ENCODE peak calls at places on chromosome 17, in seven cellular contexts. K, S, Z, G, O, D and I are unnamed samples. For H3K27me3, the result is how much of the 10 kb centered on the place peaks cover.

GRCh38 chr17:6568186-6568758 is 11.9 kb upstream of the PITPNM3 start:
- DNase-seq in K (no peak), S (no peak), Z (no peak), G (no peak), O (no peak), D (no peak), I (no peak)

GRCh38 chr17:31573047-31573446 is 181.6 kb downstream of the RAB11FIP4 start:
- DNase-seq in K (no peak), S (no peak), Z (no peak), G (no peak), O (no peak), D (no peak), I (no peak)

GRCh38 chr17:29674270-29674669 is 51.6 kb upstream of the CORO6 start:
- DNase-seq in K (no peak), S (no peak), Z (no peak), G (no peak), O (no peak), D (no peak), I (no peak)

GRCh38 chr17:61380217-61380835 is 19.3 kb upstream of the TBX2 start:
- DNase-seq in K (peak), S (no peak), Z (no peak), G (no peak), O (no peak), D (no peak), I (no peak)

GRCh38 chr17:9052921-9053320 is 31.6 kb downstream of the NTN1 start:
- DNase-seq in K (no peak), S (no peak), Z (no peak), G (no peak), O (no peak), D (no peak), I (no peak)

GRCh38 chr17:55285340-55286301 is 20.9 kb downstream of the HLF start:
- DNase-seq in K (no peak), S (peak), Z (peak), G (peak), O (peak), D (no peak), I (no peak)

GRCh38 chr17:68437979-68438877 is 19.1 kb downstream of the WIPI1 start:
- DNase-seq in K (peak), S (peak), Z (no peak), G (no peak), O (peak), D (peak), I (peak)

GRCh38 chr17:75160211-75160610 is 5.9 kb upstream of the JPT1 start:
- DNase-seq in K (no peak), S (no peak), Z (no peak), G (no peak), O (no peak), D (no peak), I (no peak)

GRCh38 chr17:19301973-19302372 is 60.5 kb downstream of the B9D1 start:
- DNase-seq in K (peak), S (no peak), Z (no peak), G (no peak), O (no peak), D (no peak), I (no peak)

GRCh38 chr17:57085448-57086068 is 512 bp downstream of the AKAP1 start:
- DNase-seq in K (no peak), S (peak), Z (no peak), G (peak), O (peak), D (peak), I (peak)

GRCh38 chr17:68424861-68425260 is 32.4 kb downstream of the WIPI1 start:
- DNase-seq in K (no peak), S (no peak), Z (no peak), G (no peak), O (no peak), D (no peak), I (no peak)

GRCh38 chr17:8475227-8475626 is 39.5 kb downstream of the NDEL1 start:
- DNase-seq in K (no peak), S (no peak), Z (no peak), G (no peak), O (no peak), D (no peak), I (no peak)

GRCh38 chr17:70329751-70330150 is 160.4 kb downstream of the KCNJ2 start:
- DNase-seq in K (no peak), S (no peak), Z (no peak), G (no peak), O (no peak), D (no peak), I (no peak)

GRCh38 chr17:66702106-66702936 is 132.6 kb upstream of the CACNG5 start:
- DNase-seq in K (no peak), S (peak), Z (no peak), G (no peak), O (no peak), D (no peak), I (no peak)

GRCh38 chr17:65794572-65794971 is 233.1 kb upstream of the AXIN2 start:
- DNase-seq in K (no peak), S (peak), Z (peak), G (no peak), O (no peak), D (peak), I (no peak)

GRCh38 chr17:57747221-57748017 is 2.3 kb upstream of the CCDC182 start:
- DNase-seq in K (no peak), S (peak), Z (peak), G (no peak), O (peak), D (peak), I (peak)

GRCh38 chr17:71438631-71439146 is 682.1 kb upstream of the SOX9 start:
- DNase-seq in K (no peak), S (peak), Z (peak), G (no peak), O (peak), D (no peak), I (no peak)

GRCh38 chr17:76265624-76266243 is 586 bp downstream of the UBALD2 start:
- DNase-seq in K (peak), S (peak), Z (no peak), G (peak), O (peak), D (peak), I (peak)

GRCh38 chr17:38565853-38566665 is 39.7 kb downstream of the SRCIN1 start:
- DNase-seq in K (no peak), S (no peak), Z (no peak), G (no peak), O (no peak), D (no peak), I (no peak)

GRCh38 chr17:69030145-69030544 is 30.6 kb downstream of the ABCA9 start:
- DNase-seq in K (no peak), S (peak), Z (no peak), G (no peak), O (no peak), D (no peak), I (no peak)

GRCh38 chr17:76735586-76736348 is 1.4 kb downstream of the SRSF2 start:
- DNase-seq in K (no peak), S (no peak), Z (no peak), G (no peak), O (no peak), D (no peak), I (no peak)

GRCh38 chr17:32278815-32279214 is 13.2 kb downstream of the RHBDL3 start:
- DNase-seq in K (no peak), S (no peak), Z (no peak), G (no peak), O (no peak), D (no peak), I (no peak)

GRCh38 chr17:62627219-62627903 is at the start of gene MRC2:
- DNase-seq in K (no peak), S (peak), Z (peak), G (no peak), O (no peak), D (peak), I (peak)

GRCh38 chr17:35295686-35296085 is 52.8 kb downstream of the SLFN5 start:
- DNase-seq in K (no peak), S (no peak), Z (no peak), G (no peak), O (no peak), D (no peak), I (no peak)

GRCh38 chr17:48125829-48126612 is 18.5 kb downstream of the SNX11 start:
- DNase-seq in K (no peak), S (no peak), Z (no peak), G (no peak), O (no peak), D (no peak), I (no peak)

GRCh38 chr17:59753522-59754467 is 46.3 kb downstream of the VMP1 start:
- DNase-seq in K (no peak), S (peak), Z (peak), G (no peak), O (peak), D (peak), I (no peak)

GRCh38 chr17:64019486-64020067 is 856 bp downstream of the ICAM2 start:
- DNase-seq in K (no peak), S (no peak), Z (no peak), G (no peak), O (no peak), D (no peak), I (no peak)

GRCh38 chr17:64016974-64017373 is 3.5 kb downstream of the ICAM2 start:
- DNase-seq in K (no peak), S (no peak), Z (no peak), G (no peak), O (no peak), D (no peak), I (no peak)

GRCh38 chr17:64017381-64017980 is 3.0 kb downstream of the ICAM2 start:
- DNase-seq in K (no peak), S (no peak), Z (no peak), G (no peak), O (no peak), D (no peak), I (no peak)

GRCh38 chr17:64015447-64015846 is 5.0 kb downstream of the ICAM2 start:
- DNase-seq in K (no peak), S (no peak), Z (no peak), G (no peak), O (no peak), D (no peak), I (no peak)

GRCh38 chr17:64016248-64016784 is 4.1 kb downstream of the ICAM2 start:
- DNase-seq in K (no peak), S (no peak), Z (no peak), G (no peak), O (no peak), D (no peak), I (no peak)
- TF ChIP-seq CTCF in K (no peak), S (no peak), Z (no peak), G (peak), O (no peak), D (peak), I (no peak)

GRCh38 chr17:82630212-82630611 is 18.0 kb downstream of the WDR45B start:
- DNase-seq in K (peak), S (no peak), Z (no peak), G (no peak), O (no peak), D (no peak), I (no peak)

GRCh38 chr17:82632461-82632860 is 15.8 kb downstream of the WDR45B start:
- DNase-seq in K (no peak), S (no peak), Z (no peak), G (no peak), O (no peak), D (no peak), I (no peak)

GRCh38 chr17:82629748-82630147 is 18.5 kb downstream of the WDR45B start:
- DNase-seq in K (peak), S (no peak), Z (no peak), G (no peak), O (no peak), D (no peak), I (no peak)

GRCh38 chr17:82633343-82633742 is 14.9 kb downstream of the WDR45B start:
- DNase-seq in K (no peak), S (no peak), Z (no peak), G (no peak), O (no peak), D (no peak), I (no peak)

GRCh38 chr17:82631544-82631943 is 16.7 kb downstream of the WDR45B start:
- DNase-seq in K (peak), S (no peak), Z (no peak), G (no peak), O (no peak), D (no peak), I (no peak)
- H3K27ac ChIP-seq in K (no peak), S (no peak), Z (no peak), G (no peak), O (no peak), D (no peak), I (no peak)

GRCh38 chr17:73582821-73583220 is 61.4 kb downstream of the SDK2 start:
- DNase-seq in K (no peak), S (no peak), Z (no peak), G (no peak), O (no peak), D (no peak), I (no peak)
- H3K27me3 ChIP-seq in K (under half), S (under half), Z (under half), G (under half), O (under half), D (under half), I (under half)

DNA sequence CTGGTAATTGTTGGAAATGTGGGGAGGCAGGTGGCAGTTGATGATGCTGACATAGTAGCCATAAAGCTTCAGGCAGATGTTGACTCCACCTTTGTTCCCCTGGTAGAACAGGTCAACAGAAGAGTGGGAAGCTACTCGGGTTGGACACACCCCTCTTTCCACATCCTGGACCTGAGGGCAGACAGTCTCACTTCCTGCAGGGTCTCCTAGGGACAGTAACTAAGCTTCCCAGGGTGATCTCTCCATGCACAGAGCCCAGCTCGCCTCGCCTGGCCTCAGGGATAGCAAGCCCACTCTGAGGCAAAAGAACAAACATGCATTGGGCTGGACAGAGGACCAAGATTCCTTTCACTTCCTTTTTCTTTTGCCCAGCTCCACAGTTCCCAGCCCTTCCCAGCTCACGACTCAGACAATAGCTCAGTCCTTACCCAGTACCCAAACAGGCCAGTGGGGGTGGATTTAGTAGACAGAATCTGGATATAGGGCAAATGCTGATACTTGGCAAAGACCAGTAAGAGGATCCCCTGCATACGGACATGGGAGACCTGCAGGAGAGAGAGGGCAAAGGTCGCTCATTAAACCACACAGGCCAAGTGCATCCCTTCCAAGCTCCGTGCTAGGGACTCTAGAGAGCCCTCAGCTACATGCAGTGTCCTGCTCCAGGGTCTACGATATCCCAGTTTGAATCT is 7.0 kb downstream of the INPP5K start:
- DNase-seq in K (no peak), S (no peak), Z (no peak), G (no peak), O (no peak), D (no peak), I (no peak)
- TF ChIP-seq CTCF in K (no peak), S (no peak), Z (no peak), G (no peak), O (no peak), D (no peak), I (no peak)

DNA sequence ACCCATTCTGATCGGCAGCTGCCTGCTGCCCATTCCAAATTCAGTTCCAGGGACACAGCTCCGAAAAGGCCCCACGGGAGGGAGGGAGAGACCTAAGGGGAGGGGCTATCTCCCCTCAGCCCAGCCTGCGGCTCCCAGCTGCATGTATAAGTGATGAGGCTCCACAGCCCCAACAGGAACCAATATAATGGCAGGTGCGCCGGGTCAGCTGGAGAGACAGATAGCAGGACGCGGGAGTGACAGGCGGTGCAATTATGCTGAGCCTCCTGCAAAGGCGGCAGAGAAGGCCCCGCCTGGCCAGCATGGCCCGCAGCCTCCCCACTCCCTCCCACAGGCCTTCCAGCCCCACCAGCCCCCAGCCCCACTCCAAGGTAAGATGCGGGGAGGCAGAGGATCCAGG is 8.1 kb upstream of the C1QL1 start:
- DNase-seq in K (no peak), S (no peak), Z (no peak), G (no peak), O (no peak), D (no peak), I (no peak)
- H3K27ac ChIP-seq in K (no peak), S (no peak), Z (no peak), G (no peak), O (no peak), D (no peak), I (no peak)

DNA sequence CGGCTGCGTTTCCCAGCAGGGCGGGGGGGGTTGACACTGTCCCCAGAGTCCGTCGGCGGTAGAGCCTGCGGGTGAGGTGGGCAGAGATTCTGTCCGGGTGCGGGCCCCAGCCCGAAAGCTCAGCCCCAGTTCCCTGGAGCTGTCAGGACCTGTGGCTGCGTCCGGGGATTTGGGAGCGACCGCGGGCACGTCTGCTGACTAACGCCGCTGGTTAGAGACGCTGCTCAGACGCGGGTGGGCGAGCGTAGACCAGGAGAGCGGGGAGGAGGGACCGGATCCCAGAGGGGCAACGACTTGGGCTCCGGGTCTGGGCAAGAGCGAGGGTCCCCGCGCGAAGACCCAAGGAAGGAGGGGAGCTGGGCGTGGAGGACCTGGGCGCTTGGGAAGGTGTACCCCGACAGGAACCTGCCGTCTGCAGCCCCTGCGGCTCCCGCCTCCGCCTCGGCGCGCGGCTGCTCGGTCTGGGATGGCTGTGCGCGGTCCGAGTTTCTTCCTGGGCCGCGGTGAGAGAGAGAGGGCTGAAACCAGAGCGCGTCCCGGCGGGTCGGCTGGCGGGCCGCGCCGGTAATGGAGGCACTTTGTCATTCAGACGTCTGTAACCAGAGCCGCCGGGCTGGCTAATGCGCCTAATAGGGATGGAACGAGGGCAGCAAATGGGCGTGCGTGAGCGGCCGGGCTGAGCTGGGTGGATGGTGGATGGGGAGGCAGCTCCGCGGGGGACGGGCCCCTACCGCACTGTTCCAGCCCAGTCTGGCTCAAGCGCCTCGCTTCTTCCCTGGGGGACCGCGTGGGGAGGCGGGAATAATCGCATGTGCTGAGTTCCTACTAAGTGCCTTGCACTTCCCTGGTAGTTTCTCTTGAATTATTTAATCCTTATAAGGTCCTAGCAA is 2.3 kb downstream of the NGFR start:
- DNase-seq in K (no peak), S (peak), Z (peak), G (no peak), O (no peak), D (no peak), I (peak)
- H3K27me3 ChIP-seq in K (half or more), S (half or more), Z (half or more), G (half or more), O (under half), D (half or more), I (half or more)